ENCODE peak calls at places on chromosome 12, in nine cellular contexts. D is cardiac muscle cell; T is left ventricle myocardium inferior; V is foreskin fibroblast; H is effector memory CD4-positive, alpha-beta T cell; J is naive thymus-derived CD4-positive, alpha-beta T cell; Y is fibroblast of mammary gland; S is GM12865; N is WERI-Rb-1. X is an unnamed sample.

GRCh38 chr12:98743362-98743953 is 98.4 kb downstream of the APAF1 start:
- DNase-seq in D (peak), T (no peak), V (peak), H (no peak), J (no peak), Y (no peak), S (peak), N (peak), X (no peak)

GRCh38 chr12:49885663-49886461 is 17.8 kb downstream of the FAIM2 start:
- DNase-seq in D (no peak), T (no peak), V (no peak), H (no peak), J (no peak), Y (no peak), S (no peak), N (no peak), X (no peak)

GRCh38 chr12:64749466-64750202 is 9.6 kb downstream of the GNS start:
- DNase-seq in D (no peak), T (no peak), V (no peak), H (no peak), J (no peak), Y (no peak), S (no peak), N (no peak), X (no peak)

GRCh38 chr12:73506611-73507010 is 1031.0 kb upstream of the ATXN7L3B start:
- DNase-seq in D (no peak), T (no peak), V (no peak), H (no peak), J (no peak), Y (no peak), S (no peak), N (no peak), X (no peak)

GRCh38 chr12:89117448-89118034 is 234.8 kb downstream of the DUSP6 start:
- DNase-seq in D (no peak), T (no peak), V (peak), H (no peak), J (no peak), Y (no peak), S (no peak), N (no peak), X (no peak)

GRCh38 chr12:62799126-62799736 is 135.7 kb downstream of the PPM1H start:
- DNase-seq in D (peak), T (no peak), V (peak), H (no peak), J (peak), Y (peak), S (peak), N (peak), X (no peak)

GRCh38 chr12:56188786-56189335 is 422 bp downstream of the SMARCC2 start:
- DNase-seq in D (peak), T (no peak), V (no peak), H (no peak), J (peak), Y (no peak), S (peak), N (peak), X (no peak)

GRCh38 chr12:63941879-63942278 is 97.4 kb downstream of the SRGAP1 start:
- DNase-seq in D (no peak), T (no peak), V (no peak), H (no peak), J (no peak), Y (no peak), S (no peak), N (no peak), X (no peak)

GRCh38 chr12:102059343-102059742 is 2.4 kb downstream of the WASHC3 start:
- DNase-seq in D (no peak), T (no peak), V (no peak), H (no peak), J (no peak), Y (peak), S (peak), N (no peak), X (no peak)

GRCh38 chr12:123271182-123271491 is 519 bp downstream of the CDK2AP1 start:
- DNase-seq in D (peak), T (peak), V (peak), H (peak), J (peak), Y (peak), S (peak), N (peak), X (no peak)

GRCh38 chr12:45655186-45655585 is 74.3 kb upstream of the ARID2 start:
- DNase-seq in D (peak), T (no peak), V (no peak), H (peak), J (peak), Y (peak), S (peak), N (no peak), X (no peak)

GRCh38 chr12:72511906-72512305 is 239.7 kb downstream of the TRHDE start:
- DNase-seq in D (no peak), T (no peak), V (peak), H (no peak), J (no peak), Y (peak), S (no peak), N (no peak), X (no peak)

GRCh38 chr12:5945071-5946008 is at the start of gene ANO2:
- DNase-seq in D (peak), T (no peak), V (peak), H (no peak), J (no peak), Y (no peak), S (no peak), N (peak), X (no peak)
- H3K4me3 ChIP-seq in D (peak), T (peak), V (peak), H (no peak), J (no peak), Y (no peak), S (no peak), N (peak), X (peak)

DNA sequence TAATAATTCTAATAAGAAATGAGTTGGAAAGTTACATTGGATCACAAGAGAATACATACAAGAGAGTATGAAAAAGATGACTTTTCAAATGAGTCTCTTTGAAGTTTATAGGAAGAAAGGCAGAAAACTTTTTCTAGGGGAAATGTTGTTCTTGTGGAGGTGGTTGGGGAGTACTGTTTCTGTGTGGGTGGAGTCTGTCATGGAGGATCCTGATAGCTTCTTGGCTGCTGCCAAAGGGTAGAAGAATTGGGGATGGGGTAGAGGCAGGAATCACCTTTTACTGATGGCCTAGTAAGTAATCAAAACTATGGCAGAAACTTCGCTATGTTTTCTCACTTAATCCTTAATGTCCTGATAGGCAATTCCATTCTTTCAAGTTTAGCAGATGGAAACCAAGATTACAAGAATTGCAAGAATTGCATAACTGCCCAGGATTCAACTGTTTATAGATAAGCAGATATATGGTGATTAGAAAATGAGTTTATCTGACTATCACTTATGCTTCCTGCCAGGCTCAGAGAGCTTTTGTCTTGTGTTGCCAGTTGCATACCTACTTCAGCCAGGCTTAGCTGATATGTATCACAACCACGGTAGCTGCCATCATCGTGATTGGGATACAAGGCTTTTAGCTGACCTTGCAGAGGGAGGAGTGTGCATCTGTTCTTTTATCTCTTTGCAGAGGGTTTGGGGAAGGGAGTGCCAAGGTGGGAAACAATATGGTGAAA is 463.9 kb downstream of the TMTC2 start:
- DNase-seq in D (no peak), T (no peak), V (no peak), H (no peak), J (no peak), Y (no peak), S (no peak), N (no peak), X (no peak)
- H3K4me3 ChIP-seq in D (no peak), T (no peak), V (no peak), H (no peak), J (no peak), Y (no peak), S (no peak), N (no peak), X (no peak)

GRCh38 chr12:23945249-23945648 is 4.2 kb downstream of the SOX5 start:
- DNase-seq in D (no peak), T (no peak), V (no peak), H (no peak), J (no peak), Y (no peak), S (no peak), N (no peak), X (no peak)

GRCh38 chr12:23944067-23944466 is 5.4 kb downstream of the SOX5 start:
- DNase-seq in D (peak), T (no peak), V (no peak), H (no peak), J (no peak), Y (no peak), S (no peak), N (no peak), X (no peak)

GRCh38 chr12:23949212-23950010 is at the start of gene SOX5:
- DNase-seq in D (peak), T (peak), V (no peak), H (no peak), J (no peak), Y (peak), S (no peak), N (peak), X (no peak)

GRCh38 chr12:23950011-23950774 is 723 bp upstream of the SOX5 start:
- DNase-seq in D (peak), T (no peak), V (no peak), H (no peak), J (no peak), Y (peak), S (no peak), N (peak), X (no peak)

GRCh38 chr12:23947395-23947794 is 2.1 kb downstream of the SOX5 start:
- DNase-seq in D (no peak), T (no peak), V (no peak), H (no peak), J (no peak), Y (no peak), S (no peak), N (no peak), X (no peak)
- H3K4me3 ChIP-seq in D (no peak), T (no peak), V (no peak), H (no peak), J (no peak), Y (no peak), S (no peak), N (no peak), X (no peak)

DNA sequence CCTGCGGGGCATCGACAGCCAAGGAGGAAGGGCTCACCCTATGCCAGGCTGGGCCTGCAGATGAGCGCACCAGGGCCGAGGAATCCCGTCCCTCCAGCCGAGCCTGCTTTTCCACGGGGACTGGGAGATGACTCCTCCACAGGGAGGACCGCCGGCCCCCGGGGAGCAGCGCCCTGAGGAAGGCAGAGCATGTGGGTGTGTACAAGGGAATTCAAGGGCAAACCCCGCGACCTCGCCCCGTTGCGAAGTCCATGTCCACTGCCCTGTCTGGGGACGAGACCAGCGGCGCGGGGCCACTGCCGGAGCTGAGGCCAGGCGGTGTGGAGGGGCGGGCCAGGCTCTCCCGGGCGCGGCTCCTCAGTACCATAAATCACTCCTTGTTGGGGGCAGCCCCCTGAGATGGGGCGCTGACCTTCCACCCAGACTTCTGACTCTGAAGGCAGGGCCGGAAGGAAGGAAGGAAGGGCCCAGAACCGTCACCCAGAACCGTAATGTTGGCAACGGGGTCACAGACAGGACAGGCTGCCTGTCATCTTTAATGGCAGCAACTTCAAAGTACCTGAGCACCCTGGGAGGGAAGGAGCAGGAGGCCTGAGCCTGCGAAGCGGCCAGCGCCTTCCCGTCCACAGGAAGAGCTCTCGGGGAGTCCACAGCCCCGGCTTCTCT is 52.6 kb downstream of the RNF34 start:
- DNase-seq in D (no peak), T (no peak), V (no peak), H (no peak), J (no peak), Y (no peak), S (no peak), N (no peak), X (no peak)
- H3K4me3 ChIP-seq in D (no peak), T (peak), V (no peak), H (no peak), J (no peak), Y (no peak), S (no peak), N (no peak), X (peak)

DNA sequence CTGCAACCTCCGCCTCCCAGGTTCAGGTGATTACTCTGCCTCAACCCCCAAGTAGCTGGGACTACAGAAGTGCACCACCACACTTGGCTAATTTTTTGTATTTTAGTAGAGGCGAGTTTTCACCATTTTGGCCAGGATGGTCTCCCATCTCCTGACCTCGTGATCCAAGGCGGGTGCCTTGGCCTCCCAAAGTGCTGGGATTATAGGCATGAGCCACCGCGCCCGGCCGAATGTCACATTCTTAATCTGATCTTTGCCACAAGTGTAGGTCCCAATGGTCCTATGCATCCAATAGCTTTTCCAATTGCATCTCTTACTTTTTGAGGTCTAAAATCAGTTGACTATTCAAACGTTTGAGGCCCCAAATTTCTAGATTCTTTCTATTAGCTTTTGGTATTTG is 676.0 kb downstream of the SLC16A7 start:
- DNase-seq in D (no peak), T (no peak), V (no peak), H (no peak), J (no peak), Y (no peak), S (no peak), N (no peak), X (no peak)
- H3K4me3 ChIP-seq in D (no peak), T (no peak), V (no peak), H (no peak), J (no peak), Y (no peak), S (no peak), N (no peak), X (no peak)

DNA sequence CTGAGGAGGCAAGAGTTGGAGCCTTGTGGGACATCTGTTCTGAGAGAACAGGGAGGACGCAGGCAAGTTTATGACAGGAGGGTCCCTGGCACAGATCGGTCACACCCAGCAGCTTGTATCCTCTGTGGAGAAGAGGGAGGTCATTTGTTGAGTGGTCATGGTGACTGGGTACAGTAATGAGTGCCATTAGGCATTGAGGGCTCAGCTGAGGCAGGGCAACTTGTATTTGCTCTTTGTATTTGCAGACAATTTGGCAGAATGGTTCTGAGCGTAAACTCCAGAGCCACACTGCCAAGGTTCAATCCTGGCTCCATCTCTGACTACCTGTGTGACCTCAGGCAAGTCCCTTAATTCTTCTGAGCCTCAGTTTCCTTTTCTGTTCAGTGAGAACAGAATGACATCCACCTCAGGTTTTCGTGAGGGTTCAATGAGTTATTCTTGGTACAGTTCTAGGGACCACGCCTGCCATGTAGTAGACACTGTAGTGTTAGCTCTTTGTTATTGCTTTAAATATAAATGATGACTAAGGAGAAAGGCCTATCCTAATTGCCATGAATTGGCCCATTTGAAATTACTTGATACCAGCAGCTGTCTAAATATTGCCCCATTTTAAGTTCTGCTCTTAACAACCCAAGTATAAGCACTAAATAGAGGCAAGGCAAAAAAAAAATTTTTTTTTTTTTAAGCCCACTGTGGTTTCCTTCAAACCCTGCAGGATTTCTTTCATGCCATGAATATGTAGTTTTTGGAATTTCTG is 84.4 kb downstream of the BORCS5 start:
- DNase-seq in D (no peak), T (no peak), V (no peak), H (no peak), J (no peak), Y (no peak), S (no peak), N (no peak), X (no peak)
- H3K4me3 ChIP-seq in D (no peak), T (no peak), V (no peak), H (no peak), J (peak), Y (no peak), S (no peak), N (no peak), X (no peak)

GRCh38 chr12:112978163-112979081 is at the start of gene OAS2:
- DNase-seq in D (peak), T (peak), V (peak), H (peak), J (peak), Y (peak), S (peak), N (no peak), X (no peak)

GRCh38 chr12:112977139-112977538 is 1.2 kb upstream of the OAS2 start:
- DNase-seq in D (no peak), T (no peak), V (no peak), H (no peak), J (no peak), Y (no peak), S (no peak), N (no peak), X (no peak)

GRCh38 chr12:112980491-112981158 is 2.3 kb downstream of the OAS2 start:
- DNase-seq in D (no peak), T (no peak), V (no peak), H (no peak), J (peak), Y (no peak), S (peak), N (no peak), X (no peak)

GRCh38 chr12:112977641-112978040 is 678 bp upstream of the OAS2 start:
- DNase-seq in D (no peak), T (peak), V (no peak), H (no peak), J (no peak), Y (peak), S (peak), N (no peak), X (no peak)

DNA sequence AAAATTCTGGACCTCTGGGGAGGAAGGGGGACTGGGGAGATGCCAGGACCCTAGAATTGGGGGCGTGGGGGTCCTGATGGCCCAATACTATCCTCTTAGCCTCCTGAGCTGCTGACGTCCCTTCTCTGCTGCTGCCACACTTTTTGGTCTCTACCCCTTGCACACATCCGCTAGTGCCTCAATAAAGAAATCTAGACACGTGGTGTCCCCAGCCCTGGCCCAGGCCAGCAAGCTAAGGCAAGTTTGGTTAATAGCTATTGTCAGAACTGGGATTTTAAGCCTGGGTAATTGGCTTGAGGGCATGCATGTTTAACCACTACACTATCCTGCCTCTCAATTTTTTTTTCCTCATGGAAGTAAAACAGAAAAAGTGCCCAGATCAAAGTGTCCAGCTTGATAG is 962 bp downstream of the OAS2 start:
- DNase-seq in D (no peak), T (no peak), V (no peak), H (no peak), J (peak), Y (no peak), S (peak), N (no peak), X (no peak)
- H3K4me3 ChIP-seq in D (no peak), T (peak), V (no peak), H (peak), J (peak), Y (no peak), S (peak), N (no peak), X (peak)

DNA sequence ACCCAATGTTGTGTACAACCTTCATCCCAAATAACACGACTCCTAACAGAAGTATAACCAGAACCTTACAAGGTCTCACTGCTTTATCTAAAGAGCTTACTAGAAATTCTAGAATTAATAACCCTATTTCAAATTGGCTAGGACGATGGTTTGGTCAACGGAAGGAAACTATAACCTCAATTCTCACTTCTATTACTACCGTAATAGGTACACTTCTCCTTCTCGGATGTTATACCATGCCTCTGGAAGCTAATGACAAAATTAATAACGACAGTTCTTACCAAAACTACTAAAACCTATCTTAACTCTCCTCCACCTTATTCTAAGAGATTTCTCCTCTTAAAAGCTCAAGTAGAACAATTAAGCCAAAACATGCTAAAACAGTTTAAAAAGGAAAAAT is 23.6 kb upstream of the UBC start:
- DNase-seq in D (no peak), T (no peak), V (no peak), H (no peak), J (no peak), Y (no peak), S (peak), N (no peak), X (no peak)
- H3K4me3 ChIP-seq in D (peak), T (peak), V (peak), H (no peak), J (no peak), Y (no peak), S (peak), N (peak), X (no peak)